ENCODE peak calls at places on chromosomes 12 and 14, in seven cellular contexts. W is PC-3, P is tibial nerve, F is pancreas, I is astrocyte of the cerebellum, K is endodermal cell, R is H1. S is an unnamed sample.

GRCh38 chr14:61659582-61659981 is 35.7 kb upstream of the HIF1A start:
- DNase-seq in W (peak; percentile 37), K (no peak), F (no peak), I (no peak), R (no peak), P (no peak), S (peak; percentile 46)

GRCh38 chr12:54220092-54220557 is 31.3 kb upstream of the SMUG1 start:
- DNase-seq in K (peak; percentile 96), W (peak; percentile 75), P (peak; percentile 83), F (peak; percentile 32), R (peak; percentile 94), I (peak; percentile 45), S (peak; percentile 76)

GRCh38 chr12:107558816-107559382 is 126.7 kb upstream of the PWP1 start:
- DNase-seq in P (no peak), F (no peak), K (peak; percentile 35), I (no peak), R (no peak), W (no peak), S (no peak)

GRCh38 chr12:112891093-112892024 is 15.4 kb upstream of the OAS1 start:
- DNase-seq in R (no peak), I (no peak), F (no peak), P (no peak), K (no peak), W (no peak), S (no peak)

GRCh38 chr14:63045612-63046320 is 508 bp upstream of the KCNH5 start:
- DNase-seq in I (peak; percentile 9), K (peak; percentile 96), R (peak; percentile 84), W (no peak), P (no peak), F (peak; percentile 14), S (peak; percentile 22)

GRCh38 chr14:25006961-25007795 is 42.8 kb downstream of the STXBP6 start:
- DNase-seq in R (no peak), F (no peak), P (no peak), I (peak; percentile 51), K (no peak), W (peak; percentile 62), S (peak; percentile 83)

GRCh38 chr14:64998455-64998931 is 11.8 kb downstream of the FNTB start:
- DNase-seq in R (no peak), I (no peak), W (peak; percentile 91), K (no peak), P (no peak), F (no peak), S (peak; percentile 89)

GRCh38 chr14:36424478-36425102 is 95.4 kb downstream of the NKX2-1 start:
- DNase-seq in I (no peak), R (no peak), W (no peak), P (no peak), F (no peak), K (no peak), S (no peak)

GRCh38 chr14:31265701-31266398 is 58.3 kb upstream of the HECTD1 start:
- DNase-seq in K (no peak), R (no peak), I (no peak), W (peak; percentile 77), P (no peak), F (no peak), S (peak; percentile 84)

GRCh38 chr12:109679716-109680520 is 33.7 kb upstream of the FAM222A start:
- DNase-seq in P (no peak), I (no peak), F (no peak), W (no peak), R (no peak), K (peak; percentile 74), S (no peak)

GRCh38 chr12:46770501-46771183 is 55.2 kb downstream of the SLC38A4 start:
- DNase-seq in R (no peak), W (peak; percentile 47), K (no peak), I (no peak), P (no peak), F (peak; percentile 25), S (no peak)

GRCh38 chr14:91228112-91229004 is 16.1 kb downstream of the GPR68 start:
- DNase-seq in F (no peak), K (peak; percentile 83), R (peak; percentile 70), P (no peak), I (no peak), W (peak; percentile 85), S (peak; percentile 93)

GRCh38 chr14:99384446-99385417 is 95.9 kb downstream of the SETD3 start:
- DNase-seq in I (no peak), P (no peak), W (no peak), R (no peak), F (no peak), K (peak; percentile 35), S (no peak)

GRCh38 chr12:88952543-88952942 is 372.3 kb upstream of the KITLG start:
- DNase-seq in W (peak; percentile 60), R (no peak), P (no peak), I (no peak), K (no peak), F (no peak), S (peak; percentile 68)

GRCh38 chr12:3132636-3133409 is 55.6 kb downstream of the TSPAN9 start:
- DNase-seq in W (no peak), R (peak; percentile 59), I (no peak), K (peak; percentile 91), F (no peak), P (no peak), S (no peak)

GRCh38 chr12:6288235-6288634 is 22.2 kb upstream of the PLEKHG6 start:
- DNase-seq in R (no peak), F (no peak), K (no peak), W (peak; percentile 25), P (no peak), I (no peak), S (peak; percentile 94)

GRCh38 chr12:6285063-6285477 is 25.4 kb upstream of the PLEKHG6 start:
- DNase-seq in K (peak; percentile 93), F (peak; percentile 55), W (peak; percentile 72), P (peak; percentile 68), R (peak; percentile 85), I (peak; percentile 52), S (peak; percentile 72)

GRCh38 chr12:6284273-6284672 is 26.2 kb upstream of the PLEKHG6 start:
- DNase-seq in P (no peak), K (peak; percentile 63), R (no peak), I (no peak), F (no peak), W (no peak), S (no peak)

GRCh38 chr12:6282453-6282840 is 28.0 kb upstream of the PLEKHG6 start:
- DNase-seq in F (no peak), W (no peak), K (no peak), R (no peak), I (no peak), P (no peak), S (no peak)

DNA sequence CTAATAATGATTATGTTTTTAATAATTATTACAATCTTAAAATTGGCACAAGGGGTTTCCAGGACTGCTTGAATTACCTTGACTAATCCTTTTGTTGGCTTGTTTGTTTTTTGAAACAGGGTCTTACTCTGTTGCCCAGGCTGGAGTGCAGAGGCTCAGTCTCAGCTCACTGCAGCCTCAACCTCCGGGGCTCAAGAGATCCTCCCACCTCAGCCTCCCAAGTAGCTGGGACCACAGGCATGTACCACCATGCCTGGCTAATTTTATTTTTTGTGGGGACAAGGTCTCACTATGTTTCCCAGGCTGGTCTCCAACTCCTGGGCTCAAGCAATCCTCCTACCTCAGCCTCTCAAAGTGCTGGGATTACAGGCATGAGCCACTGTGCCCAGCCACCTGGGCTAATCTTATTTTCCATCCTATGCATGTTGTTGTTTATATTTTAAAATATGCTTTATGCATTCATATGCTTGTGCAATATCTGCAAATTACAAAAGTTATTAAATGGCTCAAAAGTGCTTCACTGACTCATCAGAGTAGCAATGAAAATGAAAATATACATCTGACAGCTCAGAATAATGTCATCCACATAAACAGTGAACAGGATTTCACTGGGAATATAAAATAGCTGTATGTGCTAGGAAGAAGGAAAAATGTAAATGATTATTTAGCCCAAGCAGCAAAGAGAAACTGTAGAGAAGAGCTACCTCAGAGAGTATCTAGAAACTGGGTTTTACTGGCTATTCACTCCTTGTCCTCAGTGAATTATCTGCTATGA is 24.8 kb upstream of the PLEKHG6 start:
- DNase-seq in I (no peak), W (peak; percentile 77), F (no peak), P (no peak), R (no peak), K (no peak), S (peak; percentile 77)
- H3K4me3 ChIP-seq in I (no peak overlapping the region), W (peak overlapping the region; percentile 23), F (no peak overlapping the region), P (no peak overlapping the region), R (no peak overlapping the region), K (no peak overlapping the region), S (no peak overlapping the region)

GRCh38 chr12:48937170-48937569 is 11.9 kb upstream of the FKBP11 start:
- DNase-seq in R (peak; percentile 49), W (no peak), P (no peak), I (no peak), K (peak; percentile 73), F (no peak), S (no peak)

GRCh38 chr12:48932878-48933277 is 7.6 kb upstream of the FKBP11 start:
- DNase-seq in R (no peak), K (no peak), I (no peak), P (no peak), F (no peak), W (no peak), S (no peak)

GRCh38 chr12:48933664-48934311 is 8.5 kb upstream of the FKBP11 start:
- DNase-seq in P (no peak), I (no peak), R (no peak), F (no peak), K (no peak), W (no peak), S (no peak)

GRCh38 chr12:48936379-48936979 is 11.2 kb upstream of the FKBP11 start:
- DNase-seq in K (peak; percentile 98), I (peak; percentile 45), W (peak; percentile 76), P (peak; percentile 89), F (peak; percentile 62), R (peak; percentile 97), S (peak; percentile 57)

DNA sequence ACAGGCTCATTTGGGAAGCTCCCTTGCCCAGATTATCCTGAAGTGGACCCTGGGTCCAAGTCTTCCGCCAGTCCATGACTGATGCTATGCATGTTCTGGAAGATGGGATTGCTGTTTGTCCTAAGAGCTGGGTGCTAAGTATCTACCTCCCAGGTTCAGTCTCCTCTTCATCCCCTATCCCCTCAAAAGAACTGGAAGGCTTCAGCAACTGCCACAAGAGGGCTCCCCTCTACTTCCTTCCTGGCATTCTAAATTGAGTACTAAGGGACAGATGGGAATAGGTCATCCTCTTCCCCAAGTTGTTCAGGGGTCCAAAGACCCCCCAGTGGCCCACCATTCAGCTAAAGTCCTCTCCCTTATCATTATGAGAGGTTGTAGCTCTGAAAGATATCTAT is 9.0 kb upstream of the FKBP11 start:
- DNase-seq in F (no peak), R (no peak), K (peak; percentile 64), I (no peak), W (peak; percentile 18), P (no peak), S (no peak)
- TF ChIP-seq CTCF in F (no peak), R (peak; percentile 49), K (peak; percentile 62), I (peak; percentile 51), W (peak; percentile 61), P (no peak), S (peak; percentile 34)

DNA sequence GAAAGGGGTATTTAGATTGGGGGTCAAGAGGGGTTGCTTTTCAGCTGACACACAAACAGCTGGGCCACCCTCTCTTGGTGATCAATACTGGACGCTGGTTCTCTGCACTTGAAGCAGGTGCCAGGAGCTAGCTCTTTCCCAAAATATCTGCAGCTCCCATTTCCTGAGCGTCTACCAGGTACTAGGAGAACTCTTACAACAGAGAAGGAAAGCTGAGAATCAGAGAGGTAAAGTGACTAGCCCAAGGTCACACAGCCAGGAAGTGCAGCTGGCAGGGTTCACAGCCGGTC is 1.2 kb downstream of the TESC start:
- DNase-seq in K (no peak), I (no peak), W (no peak), R (no peak), F (no peak), P (no peak), S (no peak)
- H3K4me3 ChIP-seq in K (peak overlapping the region; percentile 79), I (no peak overlapping the region), W (no peak overlapping the region), R (peak overlapping the region; percentile 66), F (peak overlapping the region; percentile 90), P (peak overlapping the region; percentile 54), S (no peak overlapping the region)

GRCh38 chr14:28759658-28760313 is 6.8 kb upstream of the FOXG1 start:
- DNase-seq in W (no peak), P (no peak), R (peak; percentile 56), K (peak; percentile 75), F (no peak), I (no peak), S (no peak)
- TF ChIP-seq CTCF in W (no peak), P (no peak), R (no peak), K (no peak), F (no peak), I (no peak), S (no peak)

S was measured in epithelial cell of esophagus.